ENCODE peak calls at places on chromosome 12, in six cellular contexts. I is kidney epithelial cell, X is endodermal cell, O is kidney, Z is OCI-LY7, K is right lobe of liver. E is an unnamed sample.

GRCh38 chr12:67457799-67458680 is 188.9 kb downstream of the CAND1 start:
- DNase-seq in O (no peak), X (no peak), Z (no peak), K (no peak), I (no peak), E (no peak)

GRCh38 chr12:92593734-92594402 is 108.9 kb upstream of the PLEKHG7 start:
- DNase-seq in Z (peak), I (peak), O (peak), X (no peak), K (no peak), E (no peak)

GRCh38 chr12:31485570-31485969 is 105.4 kb downstream of the DENND5B start:
- DNase-seq in X (no peak), Z (no peak), I (no peak), K (no peak), O (no peak), E (no peak)

GRCh38 chr12:62552906-62553556 is 86.4 kb downstream of the MON2 start:
- DNase-seq in Z (no peak), X (no peak), K (no peak), O (no peak), I (no peak), E (no peak)

GRCh38 chr12:69575346-69575745 is 9.9 kb upstream of the CCT2 start:
- DNase-seq in K (no peak), X (no peak), O (no peak), Z (no peak), I (no peak), E (no peak)

GRCh38 chr12:2853626-2854025 is 3.2 kb downstream of the TEX52 start:
- DNase-seq in K (peak), X (peak), I (no peak), O (peak), Z (no peak), E (peak)

GRCh38 chr12:118850244-118850825 is 131.0 kb upstream of the SRRM4 start:
- DNase-seq in I (no peak), K (no peak), X (peak), Z (peak), O (no peak), E (no peak)

GRCh38 chr12:20101046-20101445 is 267.3 kb upstream of the PDE3A start:
- DNase-seq in O (peak), Z (no peak), I (no peak), K (no peak), X (peak), E (no peak)

GRCh38 chr12:6943719-6944380 is at the start of the genes C12orf57 and RNU7-1:
- DNase-seq in O (peak), K (no peak), I (peak), Z (peak), X (peak), E (peak)

GRCh38 chr12:7581046-7581445 is 77.5 kb upstream of the CD163 start:
- DNase-seq in I (no peak), Z (no peak), O (no peak), X (no peak), K (no peak), E (no peak)

GRCh38 chr12:108784270-108784669 is 53.0 kb upstream of the CORO1C start:
- DNase-seq in I (no peak), O (no peak), Z (no peak), X (no peak), K (no peak), E (no peak)

GRCh38 chr12:109027767-109028166 is 6.9 kb upstream of the SVOP start:
- DNase-seq in K (no peak), O (no peak), I (no peak), Z (no peak), X (no peak), E (no peak)

GRCh38 chr12:530308-530707 is 70.6 kb downstream of the B4GALNT3 start:
- DNase-seq in I (peak), X (no peak), Z (no peak), K (no peak), O (peak), E (no peak)

GRCh38 chr12:109092484-109093021 is 719 bp downstream of the ALKBH2 start:
- DNase-seq in I (no peak), X (peak), K (no peak), Z (peak), O (no peak), E (no peak)

GRCh38 chr12:50258167-50258551 is 25.2 kb downstream of the LIMA1 start:
- DNase-seq in X (no peak), Z (no peak), K (peak), I (no peak), O (no peak), E (no peak)

DNA sequence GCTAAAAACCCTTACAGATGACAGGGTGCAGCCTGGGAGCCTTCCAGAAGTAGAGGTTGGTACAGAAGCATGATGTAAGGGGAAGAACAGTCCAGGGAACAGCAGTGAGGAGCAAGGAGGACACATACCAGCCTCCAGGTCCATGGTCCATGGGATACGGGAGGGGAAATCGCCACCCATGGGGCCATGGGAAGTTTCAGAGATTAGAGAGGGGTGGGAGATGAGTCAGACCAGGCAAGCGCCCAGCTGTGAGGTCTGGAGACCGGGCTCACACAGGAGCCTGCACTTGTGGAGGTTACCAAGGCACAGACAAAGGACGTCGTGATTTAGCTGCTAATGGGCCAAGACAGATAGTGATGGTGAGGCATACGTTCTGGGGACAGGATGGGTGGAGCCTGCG is 17.5 kb upstream of the LRP1-AS start:
- DNase-seq in K (no peak), O (no peak), X (peak), Z (no peak), I (no peak), E (no peak)
- H3K4me3 ChIP-seq in K (no peak), O (no peak), X (no peak), Z (no peak), I (no peak), E (no peak)

GRCh38 chr12:94898388-94898787 is 105.1 kb downstream of the NDUFA12 start:
- DNase-seq in I (no peak), O (no peak), X (peak), K (no peak), Z (no peak), E (no peak)
- TF ChIP-seq CTCF in I (peak), O (peak), X (peak), K (peak), Z (peak), E (peak)

DNA sequence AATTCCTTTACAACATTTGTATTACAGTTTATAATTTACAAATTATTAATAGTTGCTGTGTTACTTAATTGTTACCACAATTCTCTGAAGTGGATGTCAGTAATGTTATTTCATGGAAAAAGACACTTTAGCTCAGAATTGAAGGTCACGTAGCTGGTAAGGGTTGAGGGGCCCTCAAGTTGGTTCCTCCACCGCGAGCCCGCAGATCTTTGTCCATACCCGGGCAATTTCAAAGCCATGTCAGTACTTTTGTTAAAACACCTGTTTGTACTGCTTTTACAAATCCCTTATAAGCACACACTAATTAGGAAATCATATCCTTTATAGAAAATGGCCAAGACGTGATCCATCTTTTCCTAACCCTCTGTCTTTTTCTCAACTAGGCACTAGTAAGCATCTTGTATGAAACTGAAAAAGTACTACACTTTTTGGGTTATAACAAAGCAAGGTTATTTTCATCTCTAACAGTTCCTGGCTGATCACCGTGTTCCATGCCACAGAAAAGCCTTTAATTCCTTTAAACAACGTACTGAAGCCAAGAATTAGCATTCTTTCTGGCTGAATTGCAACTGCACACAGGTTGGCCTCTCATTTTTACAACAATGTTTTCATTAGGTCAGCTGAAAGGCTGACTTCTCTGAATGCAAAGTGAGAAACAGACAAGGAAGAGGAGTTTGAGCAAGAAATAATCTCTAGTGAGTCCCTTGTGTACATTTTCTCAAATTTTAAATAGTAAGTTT is 76.1 kb downstream of the CNTN1 start:
- DNase-seq in K (no peak), O (no peak), X (no peak), I (no peak), Z (no peak), E (no peak)
- H3K4me3 ChIP-seq in K (no peak), O (no peak), X (no peak), I (no peak), Z (no peak), E (no peak)

GRCh38 chr12:91179315-91179714 is 3.3 kb downstream of the DCN start:
- DNase-seq in X (no peak), K (no peak), I (no peak), Z (no peak), O (no peak), E (no peak)
- TF ChIP-seq CTCF in X (no peak), K (no peak), I (no peak), Z (no peak), O (no peak), E (no peak)

DNA sequence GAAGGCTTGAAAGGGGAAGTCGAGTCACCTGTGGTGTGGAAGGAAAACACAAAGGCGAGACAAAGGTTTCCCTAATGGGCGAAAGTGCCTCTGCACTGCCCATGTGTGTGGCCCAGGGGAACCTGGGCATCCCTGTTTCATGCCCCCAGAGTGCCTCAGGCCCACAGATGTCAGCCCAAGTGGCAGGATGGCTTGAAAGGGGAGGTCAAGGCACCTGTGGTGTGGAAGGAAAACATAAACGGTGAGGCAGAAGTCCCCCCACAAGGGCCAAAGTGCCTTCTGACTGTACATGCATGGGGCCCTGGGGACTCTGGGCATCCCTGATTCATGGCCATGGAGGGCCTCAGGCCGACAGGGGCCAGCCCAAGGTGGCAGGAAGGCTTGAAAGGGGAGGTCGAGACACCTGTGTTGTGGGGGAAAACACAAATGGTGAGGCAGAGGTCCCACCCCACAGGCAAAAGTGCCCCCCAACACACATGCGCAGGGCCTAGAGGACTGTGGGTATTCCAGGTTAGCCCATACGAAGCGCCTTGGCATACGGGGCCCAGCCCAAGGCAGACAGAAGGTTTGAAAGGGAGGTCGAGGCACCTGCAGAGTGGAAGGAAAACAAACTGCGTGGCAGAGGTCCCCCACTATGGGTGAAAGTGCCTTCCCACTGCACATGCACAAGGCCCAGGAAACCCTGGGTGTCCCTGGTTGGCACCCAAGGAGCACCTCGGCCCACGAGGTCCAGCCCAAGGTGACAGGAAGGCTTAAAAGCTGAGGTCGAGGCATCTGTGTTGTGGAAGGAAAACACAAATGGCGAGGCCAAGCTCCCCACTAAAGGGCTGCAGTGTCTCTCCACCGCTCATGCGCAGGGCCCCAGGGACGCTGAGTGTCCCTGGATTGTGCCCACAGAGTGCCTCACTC is 382.3 kb downstream of the ALG10 start:
- DNase-seq in X (peak), Z (no peak), I (no peak), O (peak), K (peak), E (no peak)
- H3K4me3 ChIP-seq in X (no peak), Z (no peak), I (no peak), O (no peak), K (no peak), E (no peak)

GRCh38 chr12:132761911-132762583 is 415 bp upstream of the ANKLE2 start:
- DNase-seq in Z (peak), I (peak), K (peak), O (peak), X (peak), E (peak)
- TF ChIP-seq CTCF in Z (peak), I (peak), K (peak), O (peak), X (peak), E (no peak)

DNA sequence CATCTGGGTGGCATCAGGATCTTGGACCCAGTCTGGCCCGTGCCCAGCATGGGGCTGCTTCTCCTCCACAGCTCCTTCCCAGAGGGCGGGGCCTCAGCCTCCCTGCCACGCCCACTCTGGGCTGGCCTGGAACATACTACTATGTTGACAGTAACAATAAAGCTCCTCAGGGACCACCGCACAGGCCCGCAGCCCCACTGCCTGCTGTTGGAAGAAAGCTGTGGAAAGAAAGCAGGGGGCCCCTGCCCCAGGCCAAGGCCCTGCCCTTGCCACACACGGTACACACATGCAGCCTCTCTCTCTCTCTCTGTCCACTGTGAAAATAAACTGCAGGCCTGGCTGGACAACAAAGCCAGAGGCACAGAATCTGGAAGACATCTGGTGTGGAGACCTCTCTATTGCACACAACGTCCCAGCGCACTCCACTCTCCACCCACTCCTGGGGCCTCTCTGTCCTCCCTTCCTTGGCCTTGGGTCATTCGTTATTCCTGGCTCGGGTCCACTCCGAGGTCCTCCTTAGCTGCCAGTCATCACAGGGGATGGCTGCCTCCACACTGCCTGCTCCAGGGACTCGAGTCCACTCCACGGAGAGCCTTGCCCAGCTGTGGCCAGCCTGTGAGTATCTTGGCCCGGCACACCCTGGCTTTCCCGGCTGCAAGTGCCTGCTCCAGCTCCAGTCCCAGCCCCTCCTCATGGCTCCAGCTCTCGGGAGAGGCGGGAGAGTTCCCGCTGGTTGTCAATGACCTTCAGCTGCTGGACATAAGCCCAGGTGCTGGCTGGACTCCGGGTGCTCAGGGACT is 11.8 kb upstream of the ENDOU start:
- DNase-seq in I (no peak), O (peak), Z (no peak), K (peak), X (no peak), E (no peak)
- H3K4me3 ChIP-seq in I (no peak), O (no peak), Z (no peak), K (no peak), X (no peak), E (no peak)

GRCh38 chr12:65119063-65119462 is 2.0 kb downstream of the WIF1 start:
- DNase-seq in Z (no peak), X (no peak), K (no peak), O (no peak), I (no peak), E (no peak)

GRCh38 chr12:65122661-65123060 is 1.6 kb upstream of the WIF1 start:
- DNase-seq in Z (no peak), K (no peak), X (no peak), I (no peak), O (no peak), E (no peak)

GRCh38 chr12:65121956-65122469 is 908 bp upstream of the WIF1 start:
- DNase-seq in Z (no peak), I (no peak), X (no peak), O (peak), K (no peak), E (no peak)

GRCh38 chr12:65123435-65124063 is 2.4 kb upstream of the WIF1 start:
- DNase-seq in X (no peak), Z (peak), O (no peak), K (no peak), I (no peak), E (peak)

GRCh38 chr12:65121049-65121955 is at the start of gene WIF1:
- DNase-seq in K (peak), Z (no peak), I (no peak), X (peak), O (peak), E (no peak)
- TF ChIP-seq CTCF in K (peak), Z (peak), I (peak), X (peak), O (no peak), E (peak)

DNA sequence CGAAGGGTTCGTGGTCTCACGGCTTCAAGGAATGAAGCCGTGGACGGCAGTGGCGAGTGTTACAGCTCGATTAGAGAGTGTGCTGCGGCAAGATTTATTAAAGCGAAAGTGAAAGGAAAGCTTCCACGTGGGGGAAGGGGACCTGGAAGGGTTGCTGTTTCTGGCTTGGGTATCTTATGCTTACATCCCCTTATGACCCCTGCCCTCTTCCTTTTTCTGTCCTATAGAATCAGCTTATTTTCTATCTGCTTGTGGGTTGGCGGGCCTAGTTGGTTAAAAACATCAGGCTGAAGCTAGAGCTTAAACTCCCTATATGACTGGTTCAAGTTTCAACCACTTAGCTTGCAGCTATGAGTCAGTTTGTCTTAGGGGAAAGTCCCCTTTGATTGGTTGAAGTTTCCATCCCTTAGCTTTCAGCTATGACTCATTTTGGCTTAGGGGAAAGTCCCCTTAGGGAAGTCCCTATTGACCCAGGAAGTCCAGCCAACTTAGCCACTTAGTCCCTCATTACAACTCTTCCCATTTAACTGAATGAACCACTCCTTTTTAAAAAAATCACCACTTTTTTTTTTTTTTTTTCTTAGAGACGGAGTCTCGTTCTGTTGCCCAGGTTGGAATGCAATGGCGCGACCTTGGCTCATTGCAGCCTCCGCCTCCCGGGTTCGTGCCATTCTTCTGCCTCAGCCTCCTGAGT is 1494.7 kb upstream of the TMEM132C start:
- DNase-seq in Z (no peak), K (no peak), X (no peak), I (peak), O (no peak), E (no peak)
- H3K4me3 ChIP-seq in Z (no peak), K (no peak), X (no peak), I (no peak), O (no peak), E (no peak)

DNA sequence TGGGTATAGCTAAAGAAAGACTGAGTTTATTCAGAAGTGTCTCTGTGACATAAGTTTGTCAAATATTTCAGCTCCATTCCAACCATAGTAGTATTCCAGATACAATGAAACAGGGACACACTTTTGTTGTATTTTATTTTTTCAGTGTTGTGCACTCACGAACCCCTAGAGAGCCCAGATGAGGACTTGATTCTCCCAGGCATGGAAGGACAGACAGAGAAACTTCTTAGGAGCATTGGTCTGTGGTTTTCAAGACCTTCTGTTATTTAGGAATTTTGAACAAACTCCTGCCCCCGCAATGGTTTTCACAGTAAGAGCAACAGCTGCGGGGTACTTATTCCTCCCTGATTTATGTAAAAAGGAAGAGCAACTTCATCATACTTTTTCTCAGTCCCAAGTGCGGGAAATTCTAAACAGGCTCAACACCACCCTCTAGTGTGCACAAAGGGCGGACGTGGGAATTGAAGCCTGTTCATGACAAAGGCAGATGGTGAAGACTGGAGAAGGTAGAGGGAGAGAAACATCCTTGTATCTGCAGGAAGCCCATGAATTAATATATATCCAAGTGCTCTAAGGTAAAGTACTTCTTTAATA is 147.6 kb downstream of the PAH start:
- DNase-seq in Z (peak), O (no peak), X (peak), I (no peak), K (peak), E (peak)
- TF ChIP-seq CTCF in Z (peak), O (peak), X (peak), I (peak), K (peak), E (peak)

E was measured in astrocyte of the cerebellum.